ENCODE peak calls at places on chromosomes 4 and X, in eight cellular contexts. A is spleen, Q is esophagus squamous epithelium, O is heart right ventricle, T is Peyer's patch, G is lower lobe of right lung, D is aorta, W is HepG2. Y is an unnamed sample. For H3K4me1, the result is how much of the 10 kb centered on the place peaks cover.

GRCh38 chrX:153539171-153539978 is 21.9 kb downstream of the ATP2B3 start:
- DNase-seq in T (peak), G (peak), W (peak), O (peak), D (peak), Q (no peak), A (peak), Y (peak)

GRCh38 chr4:22048326-22048725 is 99.8 kb upstream of the KCNIP4 start:
- DNase-seq in G (no peak), Q (no peak), O (no peak), A (no peak), T (no peak), W (no peak), D (no peak), Y (no peak)

GRCh38 chrX:101956556-101956955 is 24.7 kb upstream of the ZMAT1 start:
- DNase-seq in W (no peak), A (no peak), G (no peak), T (no peak), Q (no peak), D (no peak), O (no peak), Y (no peak)

GRCh38 chr4:108544504-108544903 is 75.9 kb upstream of the RPL34 start:
- DNase-seq in A (no peak), W (peak), D (no peak), T (no peak), O (no peak), Q (no peak), G (no peak), Y (no peak)

GRCh38 chr4:10753326-10753725 is 68.8 kb upstream of the CLNK start:
- DNase-seq in W (no peak), G (no peak), Q (no peak), T (no peak), D (no peak), A (no peak), O (no peak), Y (no peak)

GRCh38 chr4:41257257-41257900 is 651 bp downstream of the UCHL1 start:
- DNase-seq in Q (no peak), O (peak), A (peak), T (peak), W (no peak), G (peak), D (peak), Y (peak)

GRCh38 chr4:109746728-109747127 is 16.9 kb upstream of the PLA2G12A start:
- DNase-seq in D (no peak), A (no peak), T (no peak), G (no peak), Q (no peak), W (no peak), O (no peak), Y (no peak)

GRCh38 chrX:55907968-55908607 is 190.5 kb downstream of the RRAGB start:
- DNase-seq in G (peak), W (no peak), O (peak), Q (no peak), A (peak), T (peak), D (peak), Y (peak)

GRCh38 chr4:953574-953915 is 19.8 kb downstream of the DGKQ start:
- DNase-seq in A (no peak), O (no peak), Q (no peak), G (no peak), W (no peak), D (no peak), T (peak), Y (no peak)

GRCh38 chr4:1383728-1384591 is 22.3 kb downstream of the NKX1-1 start:
- DNase-seq in A (peak), D (peak), Q (no peak), O (peak), W (no peak), G (peak), T (no peak), Y (no peak)

GRCh38 chr4:163542275-163542674 is 47.8 kb downstream of the TMA16 start:
- DNase-seq in Q (no peak), D (no peak), A (no peak), T (no peak), G (no peak), O (no peak), W (no peak), Y (no peak)

GRCh38 chrX:151753313-151754041 is 18.9 kb downstream of the CNGA2 start:
- DNase-seq in T (peak), O (peak), A (peak), W (peak), Q (no peak), G (peak), D (peak), Y (peak)

GRCh38 chr4:151204925-151205524 is 71.9 kb upstream of the PRSS48 start:
- DNase-seq in G (no peak), T (no peak), A (no peak), Q (no peak), O (no peak), D (no peak), W (peak), Y (no peak)

GRCh38 chr4:146975535-146975934 is 29.9 kb upstream of the TTC29 start:
- DNase-seq in G (no peak), D (no peak), W (no peak), O (no peak), Q (no peak), A (no peak), T (no peak), Y (no peak)

GRCh38 chr4:128527356-128527755 is 239.7 kb upstream of the PGRMC2 start:
- DNase-seq in Q (no peak), G (no peak), W (no peak), O (no peak), A (no peak), T (no peak), D (no peak), Y (no peak)

GRCh38 chr4:1500966-1501753 is 94.9 kb upstream of the NKX1-1 start:
- DNase-seq in W (no peak), G (peak), T (no peak), O (no peak), Q (no peak), D (no peak), A (no peak), Y (no peak)

GRCh38 chr4:160450861-160451260 is 1348.0 kb downstream of the RAPGEF2 start:
- DNase-seq in T (no peak), D (no peak), G (no peak), W (no peak), O (no peak), Q (no peak), A (no peak), Y (no peak)

GRCh38 chrX:119389214-119389613 is 9.9 kb upstream of the SLC25A43 start:
- DNase-seq in D (no peak), G (no peak), Q (no peak), T (no peak), W (peak), A (no peak), O (no peak), Y (no peak)

GRCh38 chr4:180767330-180767729 is 1475.9 kb upstream of the TENM3 start:
- DNase-seq in O (no peak), A (no peak), T (no peak), G (no peak), W (no peak), Q (no peak), D (no peak), Y (no peak)
- H3K27ac ChIP-seq in O (no peak), A (no peak), T (no peak), G (no peak), W (no peak), Q (no peak), D (no peak), Y (no peak)

GRCh38 chr4:121950212-121950679 is 1.6 kb downstream of the TRPC3 start:
- DNase-seq in G (peak), W (peak), T (peak), Q (no peak), D (peak), O (peak), A (peak), Y (peak)
- H3K4me3 ChIP-seq in G (peak), W (no peak), T (peak), Q (peak), D (peak), O (peak), A (peak), Y (peak)

GRCh38 chr4:42641155-42641554 is 15.8 kb downstream of the ATP8A1 start:
- DNase-seq in O (no peak), Q (no peak), A (no peak), W (no peak), T (peak), D (no peak), G (no peak), Y (no peak)
- H3K4me1 ChIP-seq in O (under half), Q (under half), A (half or more), W (under half), T (under half), D (under half), G (under half), Y (under half)

GRCh38 chr4:188400456-188400855 is 261.2 kb downstream of the TRIML1 start:
- DNase-seq in Q (no peak), O (no peak), T (no peak), G (no peak), A (no peak), D (no peak), W (no peak), Y (no peak)

GRCh38 chr4:188396037-188396436 is 256.8 kb downstream of the TRIML1 start:
- DNase-seq in A (no peak), O (no peak), D (no peak), W (no peak), Q (no peak), G (no peak), T (no peak), Y (no peak)

GRCh38 chr4:188403272-188403671 is 264.0 kb downstream of the TRIML1 start:
- DNase-seq in A (no peak), G (no peak), D (no peak), T (no peak), W (no peak), Q (no peak), O (no peak), Y (no peak)

GRCh38 chr4:188399834-188400233 is 260.6 kb downstream of the TRIML1 start:
- DNase-seq in W (no peak), D (no peak), O (no peak), T (no peak), A (no peak), Q (no peak), G (no peak), Y (no peak)
- H3K27ac ChIP-seq in W (no peak), D (no peak), O (no peak), T (no peak), A (no peak), Q (no peak), G (no peak), Y (no peak)

DNA sequence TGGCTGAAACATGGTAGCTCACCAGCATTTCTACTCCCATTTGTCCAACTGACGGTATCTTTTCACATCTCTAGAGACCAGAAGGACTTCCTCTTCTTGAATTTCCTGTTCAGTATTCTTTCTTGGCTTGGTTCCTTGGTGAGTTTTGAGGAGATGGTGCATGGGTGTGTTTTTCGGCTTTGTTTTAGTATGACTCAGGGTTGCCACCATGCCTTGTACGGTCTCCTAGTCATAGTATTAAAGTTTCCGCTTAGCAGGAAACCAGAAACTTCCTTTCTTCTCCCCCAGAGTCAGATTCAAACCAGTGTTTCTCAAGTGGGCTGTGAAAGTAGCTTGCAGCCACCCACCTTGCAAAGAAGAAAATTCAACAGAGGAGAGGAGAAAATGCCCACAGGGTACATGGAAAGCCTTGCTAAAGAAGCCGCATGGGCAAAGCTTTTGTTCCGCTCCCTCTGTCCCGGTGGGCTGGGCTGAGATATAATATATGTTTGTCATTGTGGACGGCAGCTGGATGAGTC is 5.7 kb downstream of the CD99 start:
- DNase-seq in W (no peak), T (peak), Q (no peak), G (no peak), A (peak), O (no peak), D (no peak), Y (no peak)
- H3K4me3 ChIP-seq in W (no peak), T (peak), Q (peak), G (peak), A (peak), O (peak), D (no peak), Y (no peak)

GRCh38 chr4:153468587-153468986 is 2.4 kb downstream of the TMEM131L start:
- DNase-seq in G (no peak), Q (no peak), O (no peak), T (peak), A (no peak), D (no peak), W (no peak), Y (no peak)

GRCh38 chr4:153466637-153467153 is 535 bp downstream of the TMEM131L start:
- DNase-seq in G (no peak), A (peak), O (peak), W (no peak), T (no peak), D (no peak), Q (no peak), Y (peak)

GRCh38 chr4:153465922-153466636 is at the start of gene TMEM131L:
- DNase-seq in O (peak), D (peak), Q (peak), T (peak), W (peak), A (peak), G (peak), Y (peak)

GRCh38 chr4:153467154-153467896 is 1.2 kb downstream of the TMEM131L start:
- DNase-seq in Q (peak), O (peak), T (peak), G (peak), W (peak), A (peak), D (peak), Y (peak)

DNA sequence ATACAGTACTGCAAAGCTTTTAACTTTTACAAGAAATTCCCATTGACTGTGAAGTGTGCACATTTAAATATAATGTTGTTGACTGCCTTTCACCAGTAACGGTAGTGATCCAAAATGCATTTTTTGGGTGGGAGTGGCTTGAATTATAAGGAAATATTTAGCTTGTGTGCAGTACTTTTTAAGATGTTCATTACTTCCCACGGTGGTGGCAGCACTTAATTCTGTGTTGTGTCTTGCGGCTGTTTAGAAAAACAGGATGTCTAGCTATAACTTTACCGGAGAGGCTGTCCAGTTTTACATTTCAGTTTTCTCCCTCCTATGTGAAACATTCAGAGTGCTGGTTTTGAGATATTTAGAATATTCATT is 1.7 kb downstream of the TMEM131L start:
- DNase-seq in G (no peak), D (no peak), W (no peak), T (no peak), Q (no peak), O (no peak), A (no peak), Y (no peak)
- H3K4me1 ChIP-seq in G (half or more), D (under half), W (under half), T (under half), Q (half or more), O (under half), A (half or more), Y (half or more)